ENCODE peak calls at places on chromosomes 7 and 10, in four cellular contexts. H is choroid plexus epithelial cell, U is A549, A is uterus. B is an unnamed sample.

GRCh38 chr7:132123763-132124162 is 452.5 kb downstream of the PLXNA4 start:
- DNase-seq in H (no peak), U (no peak), A (no peak), B (no peak)

GRCh38 chr7:85074992-85075391 is 111.9 kb downstream of the SEMA3D start:
- DNase-seq in H (no peak), U (no peak), A (no peak), B (no peak)

GRCh38 chr7:932651-932975 is 21.9 kb downstream of the ADAP1 start:
- DNase-seq in H (no peak), U (no peak), A (no peak), B (no peak)

GRCh38 chr10:79315602-79315920 is 31.7 kb upstream of the PPIF start:
- DNase-seq in H (no peak), U (no peak), A (no peak), B (no peak)

GRCh38 chr7:117110480-117111315 is 157.4 kb downstream of the ST7 start:
- DNase-seq in H (peak; percentile 21), U (no peak), A (no peak), B (no peak)

GRCh38 chr7:47664650-47665049 is 82.7 kb upstream of the TNS3 start:
- DNase-seq in H (no peak), U (peak; percentile 38), A (no peak), B (no peak)

GRCh38 chr10:100303724-100304319 is 17.3 kb upstream of the BLOC1S2 start:
- DNase-seq in H (peak; percentile 57), U (peak; percentile 69), A (no peak), B (peak; percentile 50)

GRCh38 chr7:35694161-35694783 is 663 bp downstream of the HERPUD2 start:
- DNase-seq in H (peak; percentile 20), U (no peak), A (no peak), B (no peak)

GRCh38 chr10:78581133-78581694 is 487.6 kb upstream of the ZMIZ1 start:
- DNase-seq in H (no peak), U (no peak), A (peak; percentile 0), B (no peak)

GRCh38 chr7:29335188-29336083 is 140.9 kb downstream of the CHN2 start:
- DNase-seq in H (no peak), U (no peak), A (no peak), B (no peak)

GRCh38 chr10:129852829-129853228 is 111.2 kb downstream of the EBF3 start:
- DNase-seq in H (no peak), U (no peak), A (no peak), B (no peak)

GRCh38 chr10:129851941-129852650 is 112.0 kb downstream of the EBF3 start:
- DNase-seq in H (no peak), U (no peak), A (no peak), B (no peak)

GRCh38 chr10:129854796-129855705 is 109.0 kb downstream of the EBF3 start:
- DNase-seq in H (no peak), U (no peak), A (no peak), B (no peak)

GRCh38 chr10:129854181-129854580 is 109.9 kb downstream of the EBF3 start:
- DNase-seq in H (no peak), U (no peak), A (no peak), B (no peak)

DNA sequence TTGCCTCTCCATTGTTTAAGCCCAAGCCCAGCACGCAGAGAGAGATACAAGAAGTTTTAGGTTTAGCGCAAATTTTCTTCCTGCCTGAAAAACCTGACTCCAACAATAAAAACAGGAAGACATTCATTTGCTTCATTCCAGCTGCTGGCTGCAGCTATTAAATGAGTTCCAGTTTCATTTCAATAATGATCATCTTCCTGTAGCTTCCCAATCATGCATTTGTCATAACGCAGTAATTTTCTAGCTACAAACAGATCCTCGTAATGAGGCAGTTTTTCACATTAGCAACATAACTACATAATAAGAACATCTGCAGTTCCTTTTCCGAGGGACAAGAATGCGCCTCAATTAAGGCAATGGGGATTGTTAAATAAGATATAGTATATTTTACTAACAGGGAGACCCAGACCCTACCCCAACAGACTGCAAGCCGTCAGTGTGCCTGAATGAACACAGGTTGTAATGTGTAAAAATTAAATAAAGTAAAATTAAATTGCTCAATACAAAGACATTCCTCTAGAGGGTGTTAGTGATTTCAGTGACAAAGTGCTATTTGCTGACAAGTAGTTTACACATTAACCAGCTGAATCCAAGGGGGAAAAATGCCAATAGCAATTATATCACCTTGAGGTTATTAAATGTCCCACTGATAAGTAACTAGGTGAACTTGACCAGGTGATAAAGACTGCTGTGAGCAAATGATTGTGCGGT is 110.7 kb downstream of the EBF3 start:
- DNase-seq in H (peak; percentile 39), U (peak; percentile 48), A (no peak), B (peak; percentile 45)
- TF ChIP-seq CTCF in H (peak; percentile 42), U (peak; percentile 26), A (no peak), B (peak; percentile 25)

DNA sequence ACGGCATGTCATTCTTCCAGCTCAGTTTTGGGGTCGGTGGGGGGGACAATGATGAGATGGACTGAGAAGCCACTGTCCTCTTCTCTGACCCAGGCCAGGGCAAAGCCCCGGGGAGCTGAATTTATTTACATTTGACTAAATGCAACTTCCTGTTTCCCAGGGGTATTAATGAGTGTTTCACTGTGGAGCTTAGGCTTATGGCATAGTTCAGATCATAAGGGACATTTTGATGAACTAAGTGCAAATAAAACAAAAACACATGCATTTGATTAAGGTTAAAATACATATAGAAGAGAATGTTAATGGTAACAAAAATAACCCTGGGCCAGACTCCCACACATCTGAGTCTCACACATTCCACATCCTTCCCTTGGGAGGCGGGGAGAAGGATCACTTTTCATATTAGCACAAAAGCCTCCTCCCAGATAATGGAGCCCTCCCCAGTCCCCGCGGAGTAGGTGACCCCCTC is 320.6 kb downstream of the FRMD4A start:
- DNase-seq in H (peak; percentile 70), U (no peak), A (no peak), B (peak; percentile 85)
- H3K4me3 ChIP-seq in H (peak overlapping the region; percentile 65), U (no peak overlapping the region), A (peak overlapping the region; percentile 15), B (peak overlapping the region; percentile 56)

GRCh38 chr7:2257651-2258050 is 15.6 kb downstream of the NUDT1 start:
- DNase-seq in H (no peak), U (no peak), A (no peak), B (no peak)

GRCh38 chr7:2258661-2259365 is 16.8 kb downstream of the NUDT1 start:
- DNase-seq in H (no peak), U (no peak), A (no peak), B (no peak)

GRCh38 chr7:2260820-2261219 is 18.8 kb downstream of the NUDT1 start:
- DNase-seq in H (peak; percentile 21), U (peak; percentile 88), A (no peak), B (no peak)

GRCh38 chr7:2261611-2262010 is 19.6 kb downstream of the NUDT1 start:
- DNase-seq in H (no peak), U (no peak), A (no peak), B (no peak)

GRCh38 chr7:2259480-2259879 is 17.5 kb downstream of the NUDT1 start:
- DNase-seq in H (no peak), U (no peak), A (no peak), B (no peak)
- TF ChIP-seq CTCF in H (no peak), U (no peak), A (no peak), B (no peak)

DNA sequence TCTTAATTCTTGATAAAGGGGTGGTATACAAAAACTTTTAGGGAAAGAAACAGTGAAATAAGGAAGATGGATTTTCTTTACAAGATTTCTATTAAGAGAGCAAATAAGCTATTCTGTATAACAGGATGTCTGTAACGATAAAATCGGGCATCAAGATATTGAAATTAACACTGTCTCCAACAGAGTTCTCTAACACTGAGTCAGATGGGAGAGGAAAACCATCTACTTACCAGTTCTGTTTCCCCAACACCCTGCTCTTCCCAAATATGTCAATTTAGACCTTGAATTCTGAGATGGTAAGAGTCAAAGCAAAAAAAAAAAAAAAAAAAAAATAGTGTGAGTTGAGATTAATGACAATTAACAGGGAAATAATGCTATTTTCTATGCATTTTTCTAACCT is 23.0 kb downstream of the SMURF1 start:
- DNase-seq in H (no peak), U (no peak), A (no peak), B (no peak)
- H3K4me3 ChIP-seq in H (no peak overlapping the region), U (no peak overlapping the region), A (no peak overlapping the region), B (no peak overlapping the region)

GRCh38 chr7:149027560-149028345 is 552 bp downstream of the PDIA4 start:
- DNase-seq in H (peak; percentile 29), U (peak; percentile 18), A (no peak), B (peak; percentile 46)

GRCh38 chr7:149023662-149024061 is 4.6 kb downstream of the PDIA4 start:
- DNase-seq in H (no peak), U (no peak), A (no peak), B (no peak)

GRCh38 chr7:149027055-149027454 is 1.2 kb downstream of the PDIA4 start:
- DNase-seq in H (no peak), U (no peak), A (no peak), B (peak; percentile 18)

GRCh38 chr7:149031353-149031910 is 3.1 kb upstream of the PDIA4 start:
- DNase-seq in H (no peak), U (no peak), A (no peak), B (no peak)

GRCh38 chr7:149028346-149029109 is at the start of gene PDIA4:
- DNase-seq in H (peak; percentile 99), U (peak; percentile 99), A (peak; percentile 99), B (peak; percentile 99)
- TF ChIP-seq CTCF in H (peak; percentile 19), U (no peak), A (no peak), B (peak; percentile 17)

DNA sequence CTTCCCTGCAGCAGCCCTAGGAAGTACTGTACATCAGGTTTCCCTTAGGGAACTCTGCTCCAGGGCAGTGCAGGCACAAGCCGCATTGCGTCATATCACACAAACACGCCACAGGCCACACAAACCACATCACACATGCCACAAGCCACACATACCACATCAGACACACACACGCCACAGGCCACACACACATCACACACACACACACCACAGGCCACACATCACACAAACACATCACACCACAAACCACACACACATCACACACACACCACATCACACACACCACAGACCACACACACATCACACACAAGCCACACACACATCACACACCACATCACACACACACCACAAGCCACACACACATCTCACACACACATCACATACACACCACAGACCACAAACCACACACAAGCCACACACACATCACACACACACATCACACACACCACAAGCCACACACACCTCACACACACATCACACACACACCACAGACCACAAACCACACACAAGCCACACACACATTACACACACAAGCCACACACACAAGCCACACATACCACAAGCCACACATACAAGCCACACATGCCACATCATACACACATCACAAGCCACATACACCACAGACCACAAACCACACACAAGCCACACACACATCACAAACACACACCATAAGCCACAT is 53.5 kb downstream of the TMEM209 start:
- DNase-seq in H (peak; percentile 36), U (no peak), A (no peak), B (peak; percentile 35)
- H3K4me3 ChIP-seq in H (no peak overlapping the region), U (no peak overlapping the region), A (no peak overlapping the region), B (no peak overlapping the region)

DNA sequence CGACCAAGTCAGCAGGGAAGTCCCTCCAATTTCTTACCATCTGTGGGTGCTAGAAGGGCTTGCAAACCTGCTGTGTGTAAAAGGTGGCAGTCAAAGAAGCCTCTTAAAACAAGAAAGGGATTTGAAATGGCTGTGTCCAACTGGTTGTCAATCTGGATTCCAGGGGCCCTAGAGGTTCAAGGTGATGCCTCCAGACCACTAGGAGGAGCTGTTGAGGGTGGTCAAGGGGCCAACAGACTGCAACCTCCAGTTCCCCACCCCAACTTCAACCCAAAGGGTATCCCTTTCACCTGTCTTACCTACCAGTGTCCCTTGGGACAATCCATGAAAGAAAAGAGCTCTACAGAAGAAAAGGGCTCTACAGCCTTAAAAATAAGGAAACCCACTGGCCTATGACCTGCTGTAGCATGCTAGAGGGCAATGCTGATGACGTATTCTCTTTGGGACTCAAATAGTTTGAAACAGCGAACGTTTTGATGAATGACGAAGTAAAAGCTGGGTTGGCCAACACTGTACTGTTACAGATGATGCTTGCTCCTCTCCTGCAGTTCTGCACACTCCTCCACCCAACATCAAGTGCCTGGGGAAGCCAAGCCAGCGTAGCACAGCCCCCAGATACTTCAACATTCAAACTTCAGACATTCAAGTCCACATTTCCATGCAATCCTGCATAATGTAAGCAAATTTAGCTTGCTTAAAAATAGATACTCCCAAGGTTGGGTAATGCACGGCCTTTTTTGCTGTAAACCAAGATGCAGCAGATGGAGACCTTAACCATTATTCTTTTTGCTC is 46.0 kb upstream of the WDR11 start:
- DNase-seq in H (no peak), U (no peak), A (no peak), B (no peak)
- TF ChIP-seq CTCF in H (no peak), U (no peak), A (no peak), B (no peak)

GRCh38 chr7:2523941-2524807 is 4.6 kb downstream of the LFNG start:
- DNase-seq in H (peak; percentile 34), U (peak; percentile 44), A (peak; percentile 67), B (peak; percentile 68)
- H3K4me3 ChIP-seq in H (no peak overlapping the region), U (peak overlapping the region; percentile 25), A (no peak overlapping the region), B (peak overlapping the region; percentile 4)

B was measured in cardiac fibroblast.